ENCODE peak calls at places on chromosomes 6 and 20, in seven cellular contexts. One of them, this sample, is unnamed.

GRCh38 chr6:38579010-38579628 is 60.6 kb downstream of the BTBD9 start:
- DNase-seq in cardiac muscle cell: no peak
- DNase-seq in upper lobe of right lung: no peak
- DNase-seq in Caco-2: no peak
- DNase-seq in neural progenitor cell: no peak
- DNase-seq in body of pancreas: no peak
- DNase-seq in lower lobe of right lung: no peak
- DNase-seq in this sample: no peak

GRCh38 chr6:89385156-89385667 is 26.9 kb downstream of the RRAGD start:
- DNase-seq in neural progenitor cell: no peak
- DNase-seq in cardiac muscle cell: no peak
- DNase-seq in upper lobe of right lung: no peak
- DNase-seq in Caco-2: no peak
- DNase-seq in body of pancreas: no peak
- DNase-seq in lower lobe of right lung: no peak
- DNase-seq in this sample: no peak

GRCh38 chr6:490251-491037 is 98.9 kb downstream of the IRF4 start:
- DNase-seq in body of pancreas: no peak
- DNase-seq in cardiac muscle cell: no peak
- DNase-seq in lower lobe of right lung: no peak
- DNase-seq in neural progenitor cell: no peak
- DNase-seq in upper lobe of right lung: no peak
- DNase-seq in Caco-2: no peak
- DNase-seq in this sample: no peak

GRCh38 chr20:53175135-53175780 is 203.1 kb downstream of the TSHZ2 start:
- DNase-seq in cardiac muscle cell: no peak
- DNase-seq in upper lobe of right lung: no peak
- DNase-seq in neural progenitor cell: no peak
- DNase-seq in body of pancreas: no peak
- DNase-seq in Caco-2: no peak
- DNase-seq in lower lobe of right lung: no peak
- DNase-seq in this sample: no peak

GRCh38 chr20:53752971-53753879 is 159.6 kb upstream of the ZNF217 start:
- DNase-seq in cardiac muscle cell: no peak
- DNase-seq in lower lobe of right lung: no peak
- DNase-seq in upper lobe of right lung: no peak
- DNase-seq in Caco-2: no peak
- DNase-seq in body of pancreas: no peak
- DNase-seq in neural progenitor cell: no peak
- DNase-seq in this sample: no peak

GRCh38 chr6:142944126-142945066 is 580 bp downstream of the HIVEP2 start:
- DNase-seq in upper lobe of right lung: peak
- DNase-seq in lower lobe of right lung: peak
- DNase-seq in cardiac muscle cell: peak
- DNase-seq in neural progenitor cell: peak
- DNase-seq in body of pancreas: peak
- DNase-seq in Caco-2: peak
- DNase-seq in this sample: peak

GRCh38 chr20:24802286-24802820 is 146.7 kb upstream of the CST7 start:
- DNase-seq in Caco-2: no peak
- DNase-seq in neural progenitor cell: no peak
- DNase-seq in body of pancreas: no peak
- DNase-seq in upper lobe of right lung: no peak
- DNase-seq in lower lobe of right lung: peak
- DNase-seq in cardiac muscle cell: no peak
- DNase-seq in this sample: no peak

GRCh38 chr20:1761116-1761515 is 103.5 kb upstream of the SIRPG start:
- DNase-seq in Caco-2: no peak
- DNase-seq in neural progenitor cell: no peak
- DNase-seq in body of pancreas: no peak
- DNase-seq in cardiac muscle cell: no peak
- DNase-seq in upper lobe of right lung: no peak
- DNase-seq in lower lobe of right lung: no peak
- DNase-seq in this sample: no peak

GRCh38 chr6:168029459-168030217 is 32.2 kb downstream of the KIF25 start:
- DNase-seq in neural progenitor cell: no peak
- DNase-seq in Caco-2: no peak
- DNase-seq in upper lobe of right lung: no peak
- DNase-seq in cardiac muscle cell: no peak
- DNase-seq in lower lobe of right lung: peak
- DNase-seq in body of pancreas: no peak
- DNase-seq in this sample: peak

GRCh38 chr6:129282053-129282452 is 399.1 kb downstream of the LAMA2 start:
- DNase-seq in cardiac muscle cell: no peak
- DNase-seq in Caco-2: no peak
- DNase-seq in body of pancreas: no peak
- DNase-seq in upper lobe of right lung: no peak
- DNase-seq in lower lobe of right lung: no peak
- DNase-seq in neural progenitor cell: no peak
- DNase-seq in this sample: no peak

GRCh38 chr6:156334961-156335360 is 442.2 kb upstream of the ARID1B start:
- DNase-seq in cardiac muscle cell: no peak
- DNase-seq in Caco-2: no peak
- DNase-seq in lower lobe of right lung: no peak
- DNase-seq in body of pancreas: no peak
- DNase-seq in upper lobe of right lung: no peak
- DNase-seq in neural progenitor cell: no peak
- DNase-seq in this sample: no peak

GRCh38 chr6:146981981-146982380 is 222.2 kb upstream of the STXBP5 start:
- DNase-seq in cardiac muscle cell: no peak
- DNase-seq in Caco-2: peak
- DNase-seq in lower lobe of right lung: no peak
- DNase-seq in neural progenitor cell: no peak
- DNase-seq in body of pancreas: no peak
- DNase-seq in upper lobe of right lung: no peak
- DNase-seq in this sample: no peak

GRCh38 chr20:40442181-40442963 is 246.7 kb downstream of the MAFB start:
- DNase-seq in Caco-2: no peak
- DNase-seq in neural progenitor cell: peak
- DNase-seq in cardiac muscle cell: peak
- DNase-seq in lower lobe of right lung: no peak
- DNase-seq in upper lobe of right lung: no peak
- DNase-seq in body of pancreas: no peak
- DNase-seq in this sample: peak

GRCh38 chr6:113594726-113595125 is 262.4 kb upstream of the MARCKS start:
- DNase-seq in lower lobe of right lung: no peak
- DNase-seq in body of pancreas: no peak
- DNase-seq in Caco-2: peak
- DNase-seq in neural progenitor cell: no peak
- DNase-seq in cardiac muscle cell: no peak
- DNase-seq in upper lobe of right lung: no peak
- DNase-seq in this sample: no peak

GRCh38 chr6:55794136-55794812 is 81.1 kb downstream of the BMP5 start:
- DNase-seq in neural progenitor cell: peak
- DNase-seq in cardiac muscle cell: no peak
- DNase-seq in body of pancreas: no peak
- DNase-seq in Caco-2: no peak
- DNase-seq in lower lobe of right lung: no peak
- DNase-seq in upper lobe of right lung: no peak
- DNase-seq in this sample: no peak

GRCh38 chr20:56249244-56249955 is 868 bp downstream of the MC3R start:
- DNase-seq in body of pancreas: no peak
- DNase-seq in cardiac muscle cell: no peak
- DNase-seq in Caco-2: peak
- DNase-seq in neural progenitor cell: peak
- DNase-seq in upper lobe of right lung: no peak
- DNase-seq in lower lobe of right lung: no peak
- DNase-seq in this sample: no peak

GRCh38 chr6:26056583-26057350 is 30.5 kb upstream of the HFE start:
- DNase-seq in Caco-2: peak
- DNase-seq in upper lobe of right lung: no peak
- DNase-seq in body of pancreas: peak
- DNase-seq in neural progenitor cell: peak
- DNase-seq in cardiac muscle cell: peak
- DNase-seq in lower lobe of right lung: no peak
- DNase-seq in this sample: no peak

GRCh38 chr6:160142115-160142715 is 20.6 kb downstream of the SLC22A1 start:
- DNase-seq in Caco-2: no peak
- DNase-seq in body of pancreas: no peak
- DNase-seq in upper lobe of right lung: no peak
- DNase-seq in neural progenitor cell: no peak
- DNase-seq in cardiac muscle cell: no peak
- DNase-seq in lower lobe of right lung: no peak
- DNase-seq in this sample: peak

GRCh38 chr6:25154034-25154596 is 125.1 kb upstream of the CARMIL1 start:
- DNase-seq in cardiac muscle cell: no peak
- DNase-seq in neural progenitor cell: no peak
- DNase-seq in upper lobe of right lung: no peak
- DNase-seq in body of pancreas: no peak
- DNase-seq in lower lobe of right lung: no peak
- DNase-seq in Caco-2: peak
- DNase-seq in this sample: no peak

GRCh38 chr20:2237059-2237458 is 58.7 kb upstream of the TGM3 start:
- DNase-seq in Caco-2: no peak
- DNase-seq in cardiac muscle cell: peak
- DNase-seq in upper lobe of right lung: no peak
- DNase-seq in body of pancreas: peak
- DNase-seq in neural progenitor cell: peak
- DNase-seq in lower lobe of right lung: no peak
- DNase-seq in this sample: no peak

GRCh38 chr20:46088409-46089075 is 1.2 kb downstream of the NCOA5 start:
- DNase-seq in neural progenitor cell: peak
- DNase-seq in cardiac muscle cell: no peak
- DNase-seq in upper lobe of right lung: no peak
- DNase-seq in lower lobe of right lung: no peak
- DNase-seq in Caco-2: no peak
- DNase-seq in body of pancreas: no peak
- DNase-seq in this sample: no peak
- TF ChIP-seq CTCF in neural progenitor cell: peak
- TF ChIP-seq CTCF in cardiac muscle cell: no peak
- TF ChIP-seq CTCF in upper lobe of right lung: no peak
- TF ChIP-seq CTCF in lower lobe of right lung: no peak
- TF ChIP-seq CTCF in Caco-2: no peak
- TF ChIP-seq CTCF in body of pancreas: no peak
- TF ChIP-seq CTCF in this sample: no peak

DNA sequence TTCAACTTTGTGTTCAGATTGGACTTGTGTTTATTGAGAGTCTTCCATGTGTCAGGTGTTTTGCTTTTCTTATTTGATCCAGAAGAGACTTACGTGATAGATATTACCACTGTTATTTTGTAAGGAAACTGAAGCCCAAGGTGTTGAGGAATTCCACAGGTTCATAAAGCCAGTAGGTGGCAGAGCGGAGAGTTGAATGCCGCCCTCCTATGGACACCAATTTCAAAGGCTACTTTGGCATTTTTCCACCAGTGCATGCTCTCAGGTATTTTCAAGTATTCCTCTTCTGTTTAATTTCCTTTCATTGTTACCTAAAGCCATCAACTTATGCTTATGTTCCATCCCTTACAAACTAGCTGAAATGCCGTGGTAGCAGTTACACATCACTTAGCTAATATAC is 14.0 kb upstream of the COL10A1 start:
- DNase-seq in lower lobe of right lung: no peak
- DNase-seq in neural progenitor cell: peak
- DNase-seq in body of pancreas: no peak
- DNase-seq in cardiac muscle cell: peak
- DNase-seq in Caco-2: no peak
- DNase-seq in upper lobe of right lung: no peak
- DNase-seq in this sample: no peak
- TF ChIP-seq CTCF in lower lobe of right lung: peak
- TF ChIP-seq CTCF in neural progenitor cell: peak
- TF ChIP-seq CTCF in body of pancreas: no peak
- TF ChIP-seq CTCF in cardiac muscle cell: no peak
- TF ChIP-seq CTCF in Caco-2: peak
- TF ChIP-seq CTCF in upper lobe of right lung: peak
- TF ChIP-seq CTCF in this sample: no peak

GRCh38 chr6:107727096-107727757 is 96.9 kb downstream of the SCML4 start:
- DNase-seq in upper lobe of right lung: no peak
- DNase-seq in lower lobe of right lung: no peak
- DNase-seq in body of pancreas: no peak
- DNase-seq in Caco-2: no peak
- DNase-seq in neural progenitor cell: no peak
- DNase-seq in cardiac muscle cell: no peak
- DNase-seq in this sample: peak

GRCh38 chr6:107728564-107728897 is 95.6 kb downstream of the SCML4 start:
- DNase-seq in body of pancreas: no peak
- DNase-seq in lower lobe of right lung: no peak
- DNase-seq in Caco-2: no peak
- DNase-seq in upper lobe of right lung: no peak
- DNase-seq in neural progenitor cell: no peak
- DNase-seq in cardiac muscle cell: no peak
- DNase-seq in this sample: no peak

GRCh38 chr6:107730106-107730505 is 94.0 kb downstream of the SCML4 start:
- DNase-seq in neural progenitor cell: peak
- DNase-seq in lower lobe of right lung: no peak
- DNase-seq in upper lobe of right lung: no peak
- DNase-seq in Caco-2: no peak
- DNase-seq in body of pancreas: no peak
- DNase-seq in cardiac muscle cell: no peak
- DNase-seq in this sample: no peak

GRCh38 chr6:107730683-107731314 is 93.3 kb downstream of the SCML4 start:
- DNase-seq in lower lobe of right lung: no peak
- DNase-seq in cardiac muscle cell: no peak
- DNase-seq in neural progenitor cell: no peak
- DNase-seq in upper lobe of right lung: no peak
- DNase-seq in body of pancreas: no peak
- DNase-seq in Caco-2: peak
- DNase-seq in this sample: no peak

DNA sequence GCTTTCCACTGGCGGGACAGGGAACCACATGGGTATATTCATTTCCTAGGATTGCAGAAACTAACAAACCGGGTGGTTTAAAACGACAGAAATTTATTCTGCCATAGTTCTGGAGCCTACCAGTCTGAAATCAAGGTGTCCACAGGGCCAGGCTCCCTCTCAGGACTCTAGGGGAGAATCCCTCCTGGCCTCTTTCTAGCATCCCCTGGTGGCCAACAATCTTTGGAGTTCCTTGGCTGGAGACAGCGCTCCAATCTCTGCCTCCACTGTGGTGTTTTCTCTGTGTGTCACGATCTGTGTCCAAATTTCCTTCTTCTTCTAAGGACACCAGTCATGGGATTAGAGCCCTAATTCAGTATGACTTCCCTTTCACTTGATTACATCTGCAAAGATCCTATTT is 95.0 kb downstream of the SCML4 start:
- DNase-seq in lower lobe of right lung: no peak
- DNase-seq in cardiac muscle cell: no peak
- DNase-seq in body of pancreas: no peak
- DNase-seq in neural progenitor cell: no peak
- DNase-seq in upper lobe of right lung: no peak
- DNase-seq in Caco-2: no peak
- DNase-seq in this sample: peak
- TF ChIP-seq CTCF in lower lobe of right lung: no peak
- TF ChIP-seq CTCF in cardiac muscle cell: no peak
- TF ChIP-seq CTCF in body of pancreas: no peak
- TF ChIP-seq CTCF in neural progenitor cell: peak
- TF ChIP-seq CTCF in upper lobe of right lung: no peak
- TF ChIP-seq CTCF in Caco-2: no peak
- TF ChIP-seq CTCF in this sample: peak

GRCh38 chr20:36893801-36894200 is 17.9 kb downstream of the TLDC2 start:
- DNase-seq in lower lobe of right lung: no peak
- DNase-seq in Caco-2: no peak
- DNase-seq in neural progenitor cell: no peak
- DNase-seq in upper lobe of right lung: no peak
- DNase-seq in body of pancreas: no peak
- DNase-seq in cardiac muscle cell: no peak
- DNase-seq in this sample: no peak

GRCh38 chr20:36890586-36890985 is 14.6 kb downstream of the TLDC2 start:
- DNase-seq in upper lobe of right lung: no peak
- DNase-seq in lower lobe of right lung: peak
- DNase-seq in body of pancreas: no peak
- DNase-seq in Caco-2: no peak
- DNase-seq in neural progenitor cell: no peak
- DNase-seq in cardiac muscle cell: no peak
- DNase-seq in this sample: no peak

GRCh38 chr20:36891211-36891610 is 15.3 kb downstream of the TLDC2 start:
- DNase-seq in lower lobe of right lung: peak
- DNase-seq in cardiac muscle cell: no peak
- DNase-seq in neural progenitor cell: no peak
- DNase-seq in upper lobe of right lung: no peak
- DNase-seq in body of pancreas: no peak
- DNase-seq in Caco-2: no peak
- DNase-seq in this sample: no peak

GRCh38 chr20:36895036-36895435 is 19.1 kb downstream of the TLDC2 start:
- DNase-seq in lower lobe of right lung: no peak
- DNase-seq in cardiac muscle cell: no peak
- DNase-seq in body of pancreas: no peak
- DNase-seq in upper lobe of right lung: no peak
- DNase-seq in Caco-2: no peak
- DNase-seq in neural progenitor cell: no peak
- DNase-seq in this sample: no peak
- TF ChIP-seq CTCF in lower lobe of right lung: no peak
- TF ChIP-seq CTCF in cardiac muscle cell: no peak
- TF ChIP-seq CTCF in body of pancreas: no peak
- TF ChIP-seq CTCF in upper lobe of right lung: no peak
- TF ChIP-seq CTCF in Caco-2: no peak
- TF ChIP-seq CTCF in neural progenitor cell: no peak
- TF ChIP-seq CTCF in this sample: no peak